ENCODE peak calls at places on chromosomes 16 and 17, in six cellular contexts. One of them, this sample, is unnamed.

GRCh38 chr17:71392715-71393567 is 727.9 kb upstream of the SOX9 start:
- DNase-seq in left ventricle myocardium inferior: no peak
- DNase-seq in CD4-positive, CD25-positive, alpha-beta regulatory T cell: no peak
- DNase-seq in CD8-positive, alpha-beta T cell: no peak
- DNase-seq in tibial artery: no peak
- DNase-seq in fibroblast of lung: peak; percentile 60
- DNase-seq in this sample: no peak

GRCh38 chr17:68498479-68499326 is 13.5 kb upstream of the PRKAR1A start:
- DNase-seq in CD8-positive, alpha-beta T cell: no peak
- DNase-seq in CD4-positive, CD25-positive, alpha-beta regulatory T cell: no peak
- DNase-seq in fibroblast of lung: no peak
- DNase-seq in left ventricle myocardium inferior: peak; percentile 55
- DNase-seq in tibial artery: no peak
- DNase-seq in this sample: no peak

GRCh38 chr17:79716183-79716797 is 14.5 kb upstream of the ENPP7 start:
- DNase-seq in CD8-positive, alpha-beta T cell: no peak
- DNase-seq in fibroblast of lung: no peak
- DNase-seq in CD4-positive, CD25-positive, alpha-beta regulatory T cell: no peak
- DNase-seq in tibial artery: no peak
- DNase-seq in left ventricle myocardium inferior: no peak
- DNase-seq in this sample: no peak

GRCh38 chr17:11917415-11917814 is 79.9 kb downstream of the ZNF18 start:
- DNase-seq in tibial artery: no peak
- DNase-seq in CD8-positive, alpha-beta T cell: no peak
- DNase-seq in left ventricle myocardium inferior: no peak
- DNase-seq in fibroblast of lung: no peak
- DNase-seq in CD4-positive, CD25-positive, alpha-beta regulatory T cell: no peak
- DNase-seq in this sample: no peak

GRCh38 chr16:56800355-56800754 is 64.7 kb upstream of the SLC12A3 start:
- DNase-seq in fibroblast of lung: no peak
- DNase-seq in CD8-positive, alpha-beta T cell: no peak
- DNase-seq in CD4-positive, CD25-positive, alpha-beta regulatory T cell: no peak
- DNase-seq in left ventricle myocardium inferior: no peak
- DNase-seq in tibial artery: no peak
- DNase-seq in this sample: no peak

GRCh38 chr17:32929588-32929987 is 1.6 kb downstream of the TMEM98 start:
- DNase-seq in tibial artery: no peak
- DNase-seq in CD8-positive, alpha-beta T cell: no peak
- DNase-seq in fibroblast of lung: no peak
- DNase-seq in CD4-positive, CD25-positive, alpha-beta regulatory T cell: no peak
- DNase-seq in left ventricle myocardium inferior: no peak
- DNase-seq in this sample: no peak

GRCh38 chr16:75946058-75946457 is 219.8 kb upstream of the CPHXL start:
- DNase-seq in CD4-positive, CD25-positive, alpha-beta regulatory T cell: no peak
- DNase-seq in fibroblast of lung: no peak
- DNase-seq in CD8-positive, alpha-beta T cell: no peak
- DNase-seq in left ventricle myocardium inferior: no peak
- DNase-seq in tibial artery: no peak
- DNase-seq in this sample: no peak

GRCh38 chr17:8068736-8069586 is 18.6 kb downstream of the ALOX12B start:
- DNase-seq in fibroblast of lung: no peak
- DNase-seq in CD8-positive, alpha-beta T cell: no peak
- DNase-seq in CD4-positive, CD25-positive, alpha-beta regulatory T cell: no peak
- DNase-seq in left ventricle myocardium inferior: peak; percentile 34
- DNase-seq in tibial artery: peak; percentile 74
- DNase-seq in this sample: no peak

GRCh38 chr16:2473999-2474876 is 689 bp upstream of the TBC1D24 start:
- DNase-seq in left ventricle myocardium inferior: peak; percentile 56
- DNase-seq in tibial artery: no peak
- DNase-seq in CD8-positive, alpha-beta T cell: peak; percentile 45
- DNase-seq in CD4-positive, CD25-positive, alpha-beta regulatory T cell: peak; percentile 60
- DNase-seq in fibroblast of lung: no peak
- DNase-seq in this sample: peak; percentile 57
- H3K4me1 ChIP-seq in left ventricle myocardium inferior: peaks cover 62% of the 10 kb centered on the region
- H3K4me1 ChIP-seq in tibial artery: peaks cover 38% of the 10 kb centered on the region
- H3K4me1 ChIP-seq in CD8-positive, alpha-beta T cell: peaks cover 29% of the 10 kb centered on the region
- H3K4me1 ChIP-seq in CD4-positive, CD25-positive, alpha-beta regulatory T cell: peaks cover 46% of the 10 kb centered on the region
- H3K4me1 ChIP-seq in fibroblast of lung: peaks cover 9% of the 10 kb centered on the region
- H3K4me1 ChIP-seq in this sample: peaks cover 20% of the 10 kb centered on the region

GRCh38 chr16:2237076-2237551 is 870 bp downstream of the DNASE1L2 start:
- DNase-seq in left ventricle myocardium inferior: no peak
- DNase-seq in CD8-positive, alpha-beta T cell: no peak
- DNase-seq in tibial artery: no peak
- DNase-seq in CD4-positive, CD25-positive, alpha-beta regulatory T cell: no peak
- DNase-seq in fibroblast of lung: no peak
- DNase-seq in this sample: no peak
- H3K4me3 ChIP-seq in left ventricle myocardium inferior: peak overlapping the region; percentile 55
- H3K4me3 ChIP-seq in CD8-positive, alpha-beta T cell: no peak overlapping the region
- H3K4me3 ChIP-seq in tibial artery: no peak overlapping the region
- H3K4me3 ChIP-seq in CD4-positive, CD25-positive, alpha-beta regulatory T cell: no peak overlapping the region
- H3K4me3 ChIP-seq in fibroblast of lung: no peak overlapping the region
- H3K4me3 ChIP-seq in this sample: no peak overlapping the region

GRCh38 chr16:3182608-3183444 is 5.2 kb upstream of the OR1F1 start:
- DNase-seq in tibial artery: no peak
- DNase-seq in CD4-positive, CD25-positive, alpha-beta regulatory T cell: no peak
- DNase-seq in left ventricle myocardium inferior: no peak
- DNase-seq in CD8-positive, alpha-beta T cell: no peak
- DNase-seq in fibroblast of lung: peak; percentile 44
- DNase-seq in this sample: peak; percentile 83

GRCh38 chr16:3186946-3187690 is 886 bp upstream of the OR1F1 start:
- DNase-seq in tibial artery: no peak
- DNase-seq in fibroblast of lung: no peak
- DNase-seq in left ventricle myocardium inferior: no peak
- DNase-seq in CD8-positive, alpha-beta T cell: no peak
- DNase-seq in CD4-positive, CD25-positive, alpha-beta regulatory T cell: no peak
- DNase-seq in this sample: no peak

GRCh38 chr16:3179651-3180050 is 8.4 kb upstream of the OR1F1 start:
- DNase-seq in tibial artery: no peak
- DNase-seq in left ventricle myocardium inferior: no peak
- DNase-seq in CD4-positive, CD25-positive, alpha-beta regulatory T cell: no peak
- DNase-seq in CD8-positive, alpha-beta T cell: no peak
- DNase-seq in fibroblast of lung: no peak
- DNase-seq in this sample: no peak

GRCh38 chr16:3180445-3180878 is 7.5 kb upstream of the OR1F1 start:
- DNase-seq in CD4-positive, CD25-positive, alpha-beta regulatory T cell: no peak
- DNase-seq in fibroblast of lung: no peak
- DNase-seq in tibial artery: no peak
- DNase-seq in left ventricle myocardium inferior: no peak
- DNase-seq in CD8-positive, alpha-beta T cell: no peak
- DNase-seq in this sample: peak; percentile 70

DNA sequence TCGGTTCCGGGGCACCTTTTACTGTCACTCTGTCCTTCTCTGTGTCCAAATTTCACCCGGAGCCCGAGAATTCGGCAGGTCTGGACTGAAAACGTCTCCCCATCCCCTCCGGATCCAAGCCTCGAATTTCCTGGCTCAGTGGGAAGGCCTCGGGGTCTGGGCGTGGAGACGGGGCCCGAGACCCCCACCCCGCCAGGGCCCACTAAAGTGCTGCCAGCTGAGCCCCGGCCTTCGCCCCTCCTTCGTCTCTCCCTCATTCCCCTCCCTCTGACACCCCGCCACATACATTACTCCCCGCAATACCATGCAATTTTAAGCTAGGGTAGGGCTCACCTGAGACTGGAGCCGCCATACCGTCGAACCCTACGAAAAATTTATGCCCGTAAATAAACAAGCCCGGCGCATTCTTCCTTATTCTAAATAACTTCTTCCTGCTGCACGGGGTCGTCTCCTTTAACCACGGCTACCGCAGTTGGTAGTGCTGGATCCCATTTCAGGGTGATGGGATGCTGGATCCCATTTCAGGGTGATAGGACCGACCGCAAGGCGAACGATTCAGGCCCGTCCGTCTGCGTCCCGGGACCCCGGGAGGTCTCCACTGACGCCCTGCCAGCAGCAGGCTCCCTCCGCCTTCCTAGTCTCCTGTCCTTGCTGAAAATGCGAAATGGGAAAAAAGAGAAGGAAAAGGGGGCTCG is 4.4 kb upstream of the OR1F1 start:
- DNase-seq in tibial artery: no peak
- DNase-seq in left ventricle myocardium inferior: no peak
- DNase-seq in fibroblast of lung: no peak
- DNase-seq in CD4-positive, CD25-positive, alpha-beta regulatory T cell: no peak
- DNase-seq in CD8-positive, alpha-beta T cell: no peak
- DNase-seq in this sample: no peak
- H3K9me3 ChIP-seq in tibial artery: no peaks in the 10 kb centered on the region
- H3K9me3 ChIP-seq in left ventricle myocardium inferior: no peaks in the 10 kb centered on the region
- H3K9me3 ChIP-seq in fibroblast of lung: no peaks in the 10 kb centered on the region
- H3K9me3 ChIP-seq in CD4-positive, CD25-positive, alpha-beta regulatory T cell: no peaks in the 10 kb centered on the region
- H3K9me3 ChIP-seq in CD8-positive, alpha-beta T cell: no peaks in the 10 kb centered on the region
- H3K9me3 ChIP-seq in this sample: peaks cover 4% of the 10 kb centered on the region

DNA sequence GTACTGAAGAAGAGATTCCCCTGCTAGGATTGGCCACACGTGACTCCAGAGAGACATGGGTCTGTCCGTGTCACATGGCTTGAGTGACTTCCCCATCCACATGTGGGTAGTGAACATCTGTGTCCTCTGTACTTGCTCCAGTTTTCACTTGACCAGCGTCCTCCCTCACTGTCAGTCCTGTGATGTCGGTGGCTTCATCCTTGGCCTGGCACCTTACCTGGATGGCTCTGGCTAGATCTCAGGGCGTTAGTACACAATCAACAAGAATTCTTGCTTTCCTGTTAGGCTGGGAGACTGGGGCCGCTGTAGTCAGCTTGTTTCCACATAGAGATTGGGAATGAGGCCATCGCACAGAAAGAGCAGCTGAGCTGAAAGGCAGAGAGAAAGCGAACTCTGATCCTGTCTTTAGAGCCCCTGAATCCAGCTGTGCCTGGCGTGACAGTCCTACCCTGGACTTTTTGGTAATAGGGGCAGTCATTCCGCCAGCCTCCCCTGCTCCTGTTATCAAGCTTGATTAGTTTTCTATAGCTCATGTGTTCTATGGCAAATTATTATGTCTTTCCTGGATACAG is 227.3 kb downstream of the SNX29 start:
- DNase-seq in left ventricle myocardium inferior: no peak
- DNase-seq in CD4-positive, CD25-positive, alpha-beta regulatory T cell: no peak
- DNase-seq in CD8-positive, alpha-beta T cell: no peak
- DNase-seq in fibroblast of lung: no peak
- DNase-seq in tibial artery: no peak
- DNase-seq in this sample: no peak
- H3K4me1 ChIP-seq in left ventricle myocardium inferior: no peaks in the 10 kb centered on the region
- H3K4me1 ChIP-seq in CD4-positive, CD25-positive, alpha-beta regulatory T cell: no peaks in the 10 kb centered on the region
- H3K4me1 ChIP-seq in CD8-positive, alpha-beta T cell: no peaks in the 10 kb centered on the region
- H3K4me1 ChIP-seq in fibroblast of lung: no peaks in the 10 kb centered on the region
- H3K4me1 ChIP-seq in tibial artery: peaks cover 3% of the 10 kb centered on the region
- H3K4me1 ChIP-seq in this sample: no peaks in the 10 kb centered on the region

DNA sequence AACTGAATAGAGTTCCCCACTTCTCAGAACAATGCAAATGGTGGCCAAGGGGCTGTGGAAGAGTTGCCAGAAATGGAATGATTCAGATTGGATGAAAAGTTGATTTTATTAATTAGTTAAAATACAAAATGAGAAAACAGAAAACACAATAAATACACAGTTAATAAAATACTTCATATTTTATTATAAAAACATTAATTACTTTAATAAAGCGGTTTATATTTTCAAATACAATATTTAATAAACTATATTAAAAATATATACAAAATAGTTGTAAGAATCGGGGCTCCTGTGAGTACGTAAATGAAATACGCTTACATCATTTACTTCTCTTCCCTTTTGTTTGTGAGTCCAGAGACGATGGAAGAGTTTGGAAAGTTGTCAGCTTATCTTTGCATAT is 507.6 kb downstream of the WWOX start:
- DNase-seq in left ventricle myocardium inferior: no peak
- DNase-seq in CD4-positive, CD25-positive, alpha-beta regulatory T cell: no peak
- DNase-seq in tibial artery: no peak
- DNase-seq in fibroblast of lung: no peak
- DNase-seq in CD8-positive, alpha-beta T cell: no peak
- DNase-seq in this sample: no peak
- H3K4me3 ChIP-seq in left ventricle myocardium inferior: no peak overlapping the region
- H3K4me3 ChIP-seq in CD4-positive, CD25-positive, alpha-beta regulatory T cell: no peak overlapping the region
- H3K4me3 ChIP-seq in tibial artery: no peak overlapping the region
- H3K4me3 ChIP-seq in fibroblast of lung: no peak overlapping the region
- H3K4me3 ChIP-seq in CD8-positive, alpha-beta T cell: no peak overlapping the region
- H3K4me3 ChIP-seq in this sample: no peak overlapping the region

DNA sequence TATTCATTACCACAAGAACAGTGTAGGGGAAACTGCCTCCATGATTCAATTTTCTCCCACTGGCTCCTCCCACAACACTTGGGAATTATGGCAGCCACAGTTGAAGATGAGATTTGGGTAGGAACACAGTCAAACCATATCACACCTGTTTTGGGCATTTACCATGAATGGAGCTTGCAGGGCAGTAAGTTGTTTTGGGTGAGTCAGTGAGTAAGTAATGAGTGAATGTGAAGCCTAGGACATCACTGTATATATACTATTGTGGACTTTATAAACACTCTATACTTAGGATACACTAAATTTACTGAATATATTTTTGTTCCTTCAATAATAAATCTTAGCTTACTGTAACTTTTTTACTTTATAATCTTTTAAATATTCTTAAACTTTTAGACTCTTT is 48.1 kb downstream of the TBC1D26 start:
- DNase-seq in tibial artery: no peak
- DNase-seq in CD8-positive, alpha-beta T cell: no peak
- DNase-seq in CD4-positive, CD25-positive, alpha-beta regulatory T cell: no peak
- DNase-seq in left ventricle myocardium inferior: no peak
- DNase-seq in fibroblast of lung: no peak
- DNase-seq in this sample: no peak
- H3K9me3 ChIP-seq in tibial artery: no peaks in the 10 kb centered on the region
- H3K9me3 ChIP-seq in CD8-positive, alpha-beta T cell: no peaks in the 10 kb centered on the region
- H3K9me3 ChIP-seq in CD4-positive, CD25-positive, alpha-beta regulatory T cell: peaks cover 5% of the 10 kb centered on the region
- H3K9me3 ChIP-seq in left ventricle myocardium inferior: peaks cover 5% of the 10 kb centered on the region
- H3K9me3 ChIP-seq in fibroblast of lung: no peaks in the 10 kb centered on the region
- H3K9me3 ChIP-seq in this sample: no peaks in the 10 kb centered on the region

GRCh38 chr17:34607917-34608316 is 28.5 kb downstream of the TMEM132E start:
- DNase-seq in CD8-positive, alpha-beta T cell: no peak
- DNase-seq in left ventricle myocardium inferior: no peak
- DNase-seq in tibial artery: no peak
- DNase-seq in CD4-positive, CD25-positive, alpha-beta regulatory T cell: no peak
- DNase-seq in fibroblast of lung: no peak
- DNase-seq in this sample: peak; percentile 61
- H3K4me1 ChIP-seq in CD8-positive, alpha-beta T cell: no peaks in the 10 kb centered on the region
- H3K4me1 ChIP-seq in left ventricle myocardium inferior: no peaks in the 10 kb centered on the region
- H3K4me1 ChIP-seq in tibial artery: no peaks in the 10 kb centered on the region
- H3K4me1 ChIP-seq in CD4-positive, CD25-positive, alpha-beta regulatory T cell: no peaks in the 10 kb centered on the region
- H3K4me1 ChIP-seq in fibroblast of lung: no peaks in the 10 kb centered on the region
- H3K4me1 ChIP-seq in this sample: peaks cover 6% of the 10 kb centered on the region

GRCh38 chr17:82053130-82053529 is 1.4 kb downstream of the GPS1 start:
- DNase-seq in CD4-positive, CD25-positive, alpha-beta regulatory T cell: no peak
- DNase-seq in fibroblast of lung: no peak
- DNase-seq in CD8-positive, alpha-beta T cell: no peak
- DNase-seq in tibial artery: no peak
- DNase-seq in left ventricle myocardium inferior: no peak
- DNase-seq in this sample: no peak
- H3K4me3 ChIP-seq in CD4-positive, CD25-positive, alpha-beta regulatory T cell: no peak overlapping the region
- H3K4me3 ChIP-seq in fibroblast of lung: peak overlapping the region; percentile 85
- H3K4me3 ChIP-seq in CD8-positive, alpha-beta T cell: peak overlapping the region; percentile 63
- H3K4me3 ChIP-seq in tibial artery: peak overlapping the region; percentile 75
- H3K4me3 ChIP-seq in left ventricle myocardium inferior: peak overlapping the region; percentile 91
- H3K4me3 ChIP-seq in this sample: peak overlapping the region; percentile 71

DNA sequence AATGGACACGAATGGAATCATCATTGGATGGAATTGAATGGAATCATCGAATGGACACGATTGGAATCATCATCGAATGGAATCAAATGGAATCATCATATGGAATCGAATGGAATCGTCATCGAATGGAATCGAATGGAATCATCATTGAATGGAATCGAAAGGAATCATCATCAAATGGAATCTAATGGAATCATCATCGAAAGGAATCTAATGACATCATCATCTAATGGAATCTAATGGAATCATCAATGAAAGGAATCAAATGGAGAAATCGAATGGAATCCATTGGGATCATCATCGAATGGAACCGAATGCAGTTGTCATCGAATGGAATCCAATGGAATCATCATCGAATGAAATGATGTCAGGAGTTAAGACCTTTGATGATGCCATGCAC is 154.9 kb downstream of the SHCBP1 start:
- DNase-seq in fibroblast of lung: no peak
- DNase-seq in CD8-positive, alpha-beta T cell: no peak
- DNase-seq in tibial artery: no peak
- DNase-seq in left ventricle myocardium inferior: no peak
- DNase-seq in CD4-positive, CD25-positive, alpha-beta regulatory T cell: no peak
- DNase-seq in this sample: no peak
- H3K9me3 ChIP-seq in fibroblast of lung: no peaks in the 10 kb centered on the region
- H3K9me3 ChIP-seq in CD8-positive, alpha-beta T cell: peaks cover 5% of the 10 kb centered on the region
- H3K9me3 ChIP-seq in tibial artery: no peaks in the 10 kb centered on the region
- H3K9me3 ChIP-seq in left ventricle myocardium inferior: peaks cover 41% of the 10 kb centered on the region
- H3K9me3 ChIP-seq in CD4-positive, CD25-positive, alpha-beta regulatory T cell: peaks cover 4% of the 10 kb centered on the region
- H3K9me3 ChIP-seq in this sample: no peaks in the 10 kb centered on the region